ENCODE peak calls at places on chromosomes 13 and 19, in ten cellular contexts. T is right lobe of liver, D is progenitor cell of endocrine pancreas, B is cardiac muscle cell, X is T-helper 1 cell, I is GM04503, Q is C1 segment of cervical spinal cord, Y is NCI-H345, J is fibroblast of mammary gland, U is skeletal muscle cell. O is an unnamed sample.
A peak's percentile ranks its signal among the peaks of the same experiment; 100 is the strongest.

GRCh38 chr19:55158848-55159793 is 1.6 kb upstream of the TNNI3 start:
- DNase-seq in B (peak; percentile 70), J (peak; percentile 61), I (no peak), T (no peak), X (no peak), D (no peak), Q (no peak), U (no peak), Y (no peak), O (no peak)

GRCh38 chr19:36213793-36214387 is 575 bp downstream of the ZNF565 start:
- DNase-seq in T (no peak), J (peak; percentile 52), D (no peak), B (no peak), I (no peak), X (no peak), Y (peak; percentile 54), Q (no peak), U (no peak), O (no peak)

GRCh38 chr19:36099166-36099785 is 11.7 kb upstream of the OVOL3 start:
- DNase-seq in B (no peak), Y (no peak), Q (no peak), I (no peak), X (no peak), D (no peak), T (no peak), U (no peak), J (no peak), O (no peak)

GRCh38 chr13:37460211-37460610 is 138.4 kb downstream of the POSTN start:
- DNase-seq in I (peak; percentile 58), X (no peak), Y (no peak), D (no peak), T (no peak), J (peak; percentile 47), U (no peak), Q (no peak), B (no peak), O (no peak)

GRCh38 chr13:65909501-65909900 is 1320.6 kb downstream of the PCDH9 start:
- DNase-seq in Y (no peak), U (no peak), B (no peak), D (no peak), I (no peak), J (no peak), T (no peak), Q (no peak), X (no peak), O (no peak)

GRCh38 chr19:55535173-55535572 is 1.8 kb downstream of the SBK2 start:
- DNase-seq in J (no peak), X (no peak), D (no peak), T (no peak), I (no peak), U (no peak), Q (no peak), Y (no peak), B (no peak), O (no peak)

GRCh38 chr19:44891016-44891882 is at the start of gene TOMM40:
- DNase-seq in U (no peak), X (no peak), J (no peak), B (no peak), Q (no peak), T (peak; percentile 100), I (no peak), Y (peak; percentile 100), D (peak; percentile 22), O (peak; percentile 98)

GRCh38 chr19:55591555-55591954 is 7.8 kb downstream of the FIZ1 start:
- DNase-seq in T (no peak), J (no peak), Y (no peak), U (no peak), Q (no peak), D (no peak), B (no peak), I (no peak), X (no peak), O (no peak)

GRCh38 chr13:33351324-33351723 is 65.8 kb upstream of the STARD13 start:
- DNase-seq in T (no peak), B (peak; percentile 69), I (no peak), J (peak; percentile 76), X (no peak), U (no peak), D (no peak), Y (no peak), Q (no peak), O (peak; percentile 17)

GRCh38 chr19:41409288-41409687 is 11.7 kb downstream of the BCKDHA start:
- DNase-seq in T (peak; percentile 45), X (no peak), U (no peak), Q (no peak), J (peak; percentile 20), B (peak; percentile 54), D (no peak), I (no peak), Y (no peak), O (peak; percentile 35)

GRCh38 chr19:48510421-48511268 is 990 bp downstream of the LMTK3 start:
- DNase-seq in D (peak; percentile 58), J (peak; percentile 46), Q (peak; percentile 59), X (peak; percentile 65), U (no peak), T (peak; percentile 57), I (no peak), B (peak; percentile 58), Y (peak; percentile 59), O (no peak)

GRCh38 chr19:3734310-3734600 is 26.1 kb downstream of the TJP3 start:
- DNase-seq in I (no peak), J (no peak), T (no peak), U (no peak), D (no peak), B (no peak), Q (no peak), Y (no peak), X (no peak), O (no peak)

GRCh38 chr19:1407662-1408299 is 395 bp downstream of the DAZAP1 start:
- DNase-seq in Y (no peak), X (no peak), T (peak; percentile 59), U (no peak), Q (no peak), J (no peak), D (peak; percentile 34), I (no peak), B (no peak), O (no peak)

GRCh38 chr19:35248310-35249145 is at the start of gene LSR:
- DNase-seq in Y (peak; percentile 100), T (peak; percentile 91), I (no peak), D (peak; percentile 85), X (peak; percentile 69), J (no peak), B (no peak), Q (no peak), U (no peak), O (no peak)

GRCh38 chr13:66657165-66657895 is 572.8 kb downstream of the PCDH9 start:
- DNase-seq in X (no peak), I (peak; percentile 72), Y (peak; percentile 98), B (peak; percentile 92), D (no peak), U (peak; percentile 97), Q (peak; percentile 50), T (peak; percentile 55), J (peak; percentile 99), O (peak; percentile 97)

GRCh38 chr13:112453874-112454647 is 77.9 kb downstream of the SPACA7 start:
- DNase-seq in Q (no peak), T (no peak), D (no peak), I (no peak), J (no peak), X (no peak), U (no peak), Y (no peak), B (no peak), O (no peak)

GRCh38 chr13:113820813-113821651 is 42.8 kb downstream of the GAS6 start:
- DNase-seq in Y (peak; percentile 88), U (peak; percentile 95), I (peak; percentile 94), D (no peak), X (no peak), B (peak; percentile 94), J (peak; percentile 99), Q (peak; percentile 74), T (peak; percentile 27), O (peak; percentile 78)

GRCh38 chr13:103272770-103273169 is 206.6 kb upstream of the SLC10A2 start:
- DNase-seq in J (peak; percentile 34), Y (no peak), I (no peak), T (no peak), D (no peak), X (no peak), B (no peak), Q (no peak), U (no peak), O (no peak)

GRCh38 chr13:112894673-112895481 is 74.1 kb upstream of the MCF2L start:
- DNase-seq in T (peak; percentile 48), D (peak; percentile 37), Y (no peak), J (no peak), B (no peak), U (no peak), I (no peak), X (no peak), Q (no peak), O (no peak)

GRCh38 chr13:44313674-44314073 is 60.0 kb upstream of the SERP2 start:
- DNase-seq in D (no peak), I (no peak), Q (no peak), J (peak; percentile 97), U (peak; percentile 63), Y (no peak), X (no peak), B (peak; percentile 57), T (no peak), O (peak; percentile 75)

GRCh38 chr13:79782541-79783216 is 301.7 kb downstream of the NDFIP2 start:
- DNase-seq in Q (no peak), T (no peak), X (no peak), B (peak; percentile 93), I (no peak), Y (peak; percentile 81), D (peak; percentile 42), J (no peak), U (peak; percentile 75), O (peak; percentile 45)

GRCh38 chr19:57105976-57106610 is 13.7 kb upstream of the USP29 start:
- DNase-seq in D (no peak), X (no peak), T (no peak), I (no peak), Q (no peak), U (no peak), J (no peak), Y (no peak), B (no peak), O (no peak)

GRCh38 chr13:29937836-29938235 is 87.4 kb upstream of the UBL3 start:
- DNase-seq in T (no peak), Y (peak; percentile 2), D (no peak), X (peak; percentile 74), J (no peak), U (no peak), B (no peak), Q (no peak), I (no peak), O (no peak)

GRCh38 chr13:88726075-88726474 is 1054.9 kb downstream of the SLITRK5 start:
- DNase-seq in J (no peak), U (no peak), Y (no peak), X (no peak), Q (no peak), I (no peak), B (no peak), D (no peak), T (no peak), O (no peak)

GRCh38 chr19:14441041-14441938 is 8.2 kb downstream of the PKN1 start:
- DNase-seq in D (no peak), Y (no peak), T (no peak), X (no peak), Q (no peak), J (no peak), I (no peak), U (no peak), B (no peak), O (no peak)

GRCh38 chr19:55087542-55087935 is 11.9 kb downstream of the EPS8L1 start:
- DNase-seq in T (no peak), B (peak; percentile 32), Y (no peak), X (no peak), J (peak; percentile 30), Q (no peak), U (no peak), I (no peak), D (no peak), O (no peak)

GRCh38 chr19:8835446-8835845 is 3.3 kb downstream of the MBD3L1 start:
- DNase-seq in T (no peak), I (no peak), Y (no peak), D (no peak), J (no peak), U (no peak), Q (no peak), X (no peak), B (no peak), O (no peak)

GRCh38 chr19:5955638-5955935 is 22.4 kb downstream of the RANBP3 start:
- DNase-seq in X (no peak), B (peak; percentile 38), Q (no peak), D (no peak), U (no peak), Y (no peak), T (no peak), J (peak; percentile 30), I (no peak), O (no peak)